ENCODE peak calls at places on chromosomes 7 and 10, in eight cellular contexts. One of them, this sample, is unnamed.

GRCh38 chr10:4546500-4546899 is 279.5 kb upstream of the AKR1E2 start:
- DNase-seq in T-helper 2 cell: peak
- DNase-seq in activated T-cell treated with anti-CD3 and anti-CD28 coated beads for 24 hours: peak
- DNase-seq in dorsolateral prefrontal cortex: no peak
- DNase-seq in NCI-H1105 treated with DMSO at 0.1 percent for 48 hours: no peak
- DNase-seq in fibroblast of mammary gland: peak
- DNase-seq in HTR-8/SVneo: no peak
- DNase-seq in stimulated activated CD8-positive, alpha-beta memory T cell treated with anti-CD3 and anti-CD28 coated beads, Interleukin-2, amount 100 ng/mL, for 48 hours: peak
- DNase-seq in this sample: no peak

GRCh38 chr7:46603780-46604725 is 683.0 kb upstream of the IGFBP3 start:
- DNase-seq in T-helper 2 cell: no peak
- DNase-seq in fibroblast of mammary gland: peak
- DNase-seq in NCI-H1105 treated with DMSO at 0.1 percent for 48 hours: no peak
- DNase-seq in dorsolateral prefrontal cortex: no peak
- DNase-seq in activated T-cell treated with anti-CD3 and anti-CD28 coated beads for 24 hours: no peak
- DNase-seq in stimulated activated CD8-positive, alpha-beta memory T cell treated with anti-CD3 and anti-CD28 coated beads, Interleukin-2, amount 100 ng/mL, for 48 hours: no peak
- DNase-seq in HTR-8/SVneo: no peak
- DNase-seq in this sample: no peak

GRCh38 chr10:3418041-3418760 is 245.6 kb upstream of the PITRM1 start:
- DNase-seq in activated T-cell treated with anti-CD3 and anti-CD28 coated beads for 24 hours: no peak
- DNase-seq in dorsolateral prefrontal cortex: no peak
- DNase-seq in HTR-8/SVneo: no peak
- DNase-seq in fibroblast of mammary gland: no peak
- DNase-seq in stimulated activated CD8-positive, alpha-beta memory T cell treated with anti-CD3 and anti-CD28 coated beads, Interleukin-2, amount 100 ng/mL, for 48 hours: no peak
- DNase-seq in NCI-H1105 treated with DMSO at 0.1 percent for 48 hours: no peak
- DNase-seq in T-helper 2 cell: no peak
- DNase-seq in this sample: no peak

GRCh38 chr7:11780267-11780666 is 51.7 kb downstream of the THSD7A start:
- DNase-seq in HTR-8/SVneo: no peak
- DNase-seq in activated T-cell treated with anti-CD3 and anti-CD28 coated beads for 24 hours: no peak
- DNase-seq in T-helper 2 cell: no peak
- DNase-seq in dorsolateral prefrontal cortex: no peak
- DNase-seq in NCI-H1105 treated with DMSO at 0.1 percent for 48 hours: no peak
- DNase-seq in fibroblast of mammary gland: no peak
- DNase-seq in stimulated activated CD8-positive, alpha-beta memory T cell treated with anti-CD3 and anti-CD28 coated beads, Interleukin-2, amount 100 ng/mL, for 48 hours: no peak
- DNase-seq in this sample: no peak

GRCh38 chr10:133528845-133529575 is 1.8 kb downstream of the CYP2E1 start:
- DNase-seq in activated T-cell treated with anti-CD3 and anti-CD28 coated beads for 24 hours: no peak
- DNase-seq in HTR-8/SVneo: no peak
- DNase-seq in dorsolateral prefrontal cortex: peak
- DNase-seq in stimulated activated CD8-positive, alpha-beta memory T cell treated with anti-CD3 and anti-CD28 coated beads, Interleukin-2, amount 100 ng/mL, for 48 hours: no peak
- DNase-seq in T-helper 2 cell: no peak
- DNase-seq in fibroblast of mammary gland: peak
- DNase-seq in NCI-H1105 treated with DMSO at 0.1 percent for 48 hours: no peak
- DNase-seq in this sample: no peak

GRCh38 chr7:143315782-143316181 is at the start of gene CLCN1:
- DNase-seq in dorsolateral prefrontal cortex: no peak
- DNase-seq in activated T-cell treated with anti-CD3 and anti-CD28 coated beads for 24 hours: no peak
- DNase-seq in stimulated activated CD8-positive, alpha-beta memory T cell treated with anti-CD3 and anti-CD28 coated beads, Interleukin-2, amount 100 ng/mL, for 48 hours: no peak
- DNase-seq in fibroblast of mammary gland: no peak
- DNase-seq in HTR-8/SVneo: no peak
- DNase-seq in T-helper 2 cell: no peak
- DNase-seq in NCI-H1105 treated with DMSO at 0.1 percent for 48 hours: no peak
- DNase-seq in this sample: no peak

GRCh38 chr10:111488668-111489067 is 411.8 kb downstream of the ADRA2A start:
- DNase-seq in activated T-cell treated with anti-CD3 and anti-CD28 coated beads for 24 hours: no peak
- DNase-seq in stimulated activated CD8-positive, alpha-beta memory T cell treated with anti-CD3 and anti-CD28 coated beads, Interleukin-2, amount 100 ng/mL, for 48 hours: no peak
- DNase-seq in T-helper 2 cell: no peak
- DNase-seq in dorsolateral prefrontal cortex: no peak
- DNase-seq in HTR-8/SVneo: no peak
- DNase-seq in NCI-H1105 treated with DMSO at 0.1 percent for 48 hours: no peak
- DNase-seq in fibroblast of mammary gland: no peak
- DNase-seq in this sample: no peak

GRCh38 chr7:120272896-120273475 is at the start of gene KCND2:
- DNase-seq in T-helper 2 cell: no peak
- DNase-seq in stimulated activated CD8-positive, alpha-beta memory T cell treated with anti-CD3 and anti-CD28 coated beads, Interleukin-2, amount 100 ng/mL, for 48 hours: no peak
- DNase-seq in NCI-H1105 treated with DMSO at 0.1 percent for 48 hours: peak
- DNase-seq in activated T-cell treated with anti-CD3 and anti-CD28 coated beads for 24 hours: no peak
- DNase-seq in fibroblast of mammary gland: peak
- DNase-seq in dorsolateral prefrontal cortex: peak
- DNase-seq in HTR-8/SVneo: no peak
- DNase-seq in this sample: no peak

GRCh38 chr10:111875760-111876159 is 307.8 kb downstream of the GPAM start:
- DNase-seq in stimulated activated CD8-positive, alpha-beta memory T cell treated with anti-CD3 and anti-CD28 coated beads, Interleukin-2, amount 100 ng/mL, for 48 hours: no peak
- DNase-seq in T-helper 2 cell: no peak
- DNase-seq in NCI-H1105 treated with DMSO at 0.1 percent for 48 hours: no peak
- DNase-seq in dorsolateral prefrontal cortex: no peak
- DNase-seq in fibroblast of mammary gland: peak
- DNase-seq in activated T-cell treated with anti-CD3 and anti-CD28 coated beads for 24 hours: no peak
- DNase-seq in HTR-8/SVneo: no peak
- DNase-seq in this sample: no peak

GRCh38 chr7:129434846-129435318 is 650 bp downstream of the STRIP2 start:
- DNase-seq in fibroblast of mammary gland: peak
- DNase-seq in HTR-8/SVneo: peak
- DNase-seq in NCI-H1105 treated with DMSO at 0.1 percent for 48 hours: peak
- DNase-seq in activated T-cell treated with anti-CD3 and anti-CD28 coated beads for 24 hours: no peak
- DNase-seq in dorsolateral prefrontal cortex: peak
- DNase-seq in stimulated activated CD8-positive, alpha-beta memory T cell treated with anti-CD3 and anti-CD28 coated beads, Interleukin-2, amount 100 ng/mL, for 48 hours: no peak
- DNase-seq in T-helper 2 cell: no peak
- DNase-seq in this sample: no peak

GRCh38 chr10:129658673-129659072 is 191.6 kb downstream of the MGMT start:
- DNase-seq in activated T-cell treated with anti-CD3 and anti-CD28 coated beads for 24 hours: no peak
- DNase-seq in T-helper 2 cell: no peak
- DNase-seq in HTR-8/SVneo: peak
- DNase-seq in dorsolateral prefrontal cortex: no peak
- DNase-seq in fibroblast of mammary gland: no peak
- DNase-seq in NCI-H1105 treated with DMSO at 0.1 percent for 48 hours: no peak
- DNase-seq in stimulated activated CD8-positive, alpha-beta memory T cell treated with anti-CD3 and anti-CD28 coated beads, Interleukin-2, amount 100 ng/mL, for 48 hours: no peak
- DNase-seq in this sample: no peak

GRCh38 chr10:103481974-103482531 is 3.0 kb upstream of the CALHM3 start:
- DNase-seq in dorsolateral prefrontal cortex: no peak
- DNase-seq in fibroblast of mammary gland: peak
- DNase-seq in HTR-8/SVneo: peak
- DNase-seq in T-helper 2 cell: no peak
- DNase-seq in stimulated activated CD8-positive, alpha-beta memory T cell treated with anti-CD3 and anti-CD28 coated beads, Interleukin-2, amount 100 ng/mL, for 48 hours: no peak
- DNase-seq in activated T-cell treated with anti-CD3 and anti-CD28 coated beads for 24 hours: no peak
- DNase-seq in NCI-H1105 treated with DMSO at 0.1 percent for 48 hours: peak
- DNase-seq in this sample: peak

GRCh38 chr10:87915406-87915805 is 52.0 kb downstream of the PTEN start:
- DNase-seq in HTR-8/SVneo: no peak
- DNase-seq in dorsolateral prefrontal cortex: no peak
- DNase-seq in T-helper 2 cell: no peak
- DNase-seq in fibroblast of mammary gland: no peak
- DNase-seq in stimulated activated CD8-positive, alpha-beta memory T cell treated with anti-CD3 and anti-CD28 coated beads, Interleukin-2, amount 100 ng/mL, for 48 hours: no peak
- DNase-seq in NCI-H1105 treated with DMSO at 0.1 percent for 48 hours: no peak
- DNase-seq in activated T-cell treated with anti-CD3 and anti-CD28 coated beads for 24 hours: no peak
- DNase-seq in this sample: no peak

GRCh38 chr7:130750774-130751173 is 16.8 kb upstream of the KLF14 start:
- DNase-seq in fibroblast of mammary gland: no peak
- DNase-seq in HTR-8/SVneo: no peak
- DNase-seq in dorsolateral prefrontal cortex: no peak
- DNase-seq in T-helper 2 cell: no peak
- DNase-seq in NCI-H1105 treated with DMSO at 0.1 percent for 48 hours: no peak
- DNase-seq in activated T-cell treated with anti-CD3 and anti-CD28 coated beads for 24 hours: no peak
- DNase-seq in stimulated activated CD8-positive, alpha-beta memory T cell treated with anti-CD3 and anti-CD28 coated beads, Interleukin-2, amount 100 ng/mL, for 48 hours: no peak
- DNase-seq in this sample: no peak

GRCh38 chr7:7769712-7770111 is 51.3 kb upstream of the RPA3 start:
- DNase-seq in activated T-cell treated with anti-CD3 and anti-CD28 coated beads for 24 hours: no peak
- DNase-seq in dorsolateral prefrontal cortex: no peak
- DNase-seq in T-helper 2 cell: no peak
- DNase-seq in NCI-H1105 treated with DMSO at 0.1 percent for 48 hours: no peak
- DNase-seq in fibroblast of mammary gland: no peak
- DNase-seq in HTR-8/SVneo: no peak
- DNase-seq in stimulated activated CD8-positive, alpha-beta memory T cell treated with anti-CD3 and anti-CD28 coated beads, Interleukin-2, amount 100 ng/mL, for 48 hours: no peak
- DNase-seq in this sample: no peak

GRCh38 chr7:2193575-2194305 is 39.0 kb downstream of the MAD1L1 start:
- DNase-seq in activated T-cell treated with anti-CD3 and anti-CD28 coated beads for 24 hours: no peak
- DNase-seq in fibroblast of mammary gland: no peak
- DNase-seq in HTR-8/SVneo: no peak
- DNase-seq in dorsolateral prefrontal cortex: no peak
- DNase-seq in NCI-H1105 treated with DMSO at 0.1 percent for 48 hours: no peak
- DNase-seq in T-helper 2 cell: no peak
- DNase-seq in stimulated activated CD8-positive, alpha-beta memory T cell treated with anti-CD3 and anti-CD28 coated beads, Interleukin-2, amount 100 ng/mL, for 48 hours: no peak
- DNase-seq in this sample: no peak

GRCh38 chr10:28661035-28661434 is 16.3 kb upstream of the BAMBI start:
- DNase-seq in activated T-cell treated with anti-CD3 and anti-CD28 coated beads for 24 hours: no peak
- DNase-seq in dorsolateral prefrontal cortex: no peak
- DNase-seq in NCI-H1105 treated with DMSO at 0.1 percent for 48 hours: no peak
- DNase-seq in fibroblast of mammary gland: peak
- DNase-seq in HTR-8/SVneo: no peak
- DNase-seq in T-helper 2 cell: no peak
- DNase-seq in stimulated activated CD8-positive, alpha-beta memory T cell treated with anti-CD3 and anti-CD28 coated beads, Interleukin-2, amount 100 ng/mL, for 48 hours: no peak
- DNase-seq in this sample: no peak

GRCh38 chr7:81482600-81483186 is 287.2 kb downstream of the HGF start:
- DNase-seq in activated T-cell treated with anti-CD3 and anti-CD28 coated beads for 24 hours: no peak
- DNase-seq in NCI-H1105 treated with DMSO at 0.1 percent for 48 hours: peak
- DNase-seq in T-helper 2 cell: no peak
- DNase-seq in fibroblast of mammary gland: peak
- DNase-seq in HTR-8/SVneo: peak
- DNase-seq in dorsolateral prefrontal cortex: no peak
- DNase-seq in stimulated activated CD8-positive, alpha-beta memory T cell treated with anti-CD3 and anti-CD28 coated beads, Interleukin-2, amount 100 ng/mL, for 48 hours: no peak
- DNase-seq in this sample: no peak

GRCh38 chr7:99201027-99201426 is 6.9 kb downstream of the KPNA7 start:
- DNase-seq in stimulated activated CD8-positive, alpha-beta memory T cell treated with anti-CD3 and anti-CD28 coated beads, Interleukin-2, amount 100 ng/mL, for 48 hours: no peak
- DNase-seq in dorsolateral prefrontal cortex: no peak
- DNase-seq in activated T-cell treated with anti-CD3 and anti-CD28 coated beads for 24 hours: no peak
- DNase-seq in fibroblast of mammary gland: peak
- DNase-seq in HTR-8/SVneo: peak
- DNase-seq in T-helper 2 cell: no peak
- DNase-seq in NCI-H1105 treated with DMSO at 0.1 percent for 48 hours: no peak
- DNase-seq in this sample: no peak

GRCh38 chr10:15222511-15222910 is 54.0 kb upstream of the NMT2 start:
- DNase-seq in stimulated activated CD8-positive, alpha-beta memory T cell treated with anti-CD3 and anti-CD28 coated beads, Interleukin-2, amount 100 ng/mL, for 48 hours: no peak
- DNase-seq in NCI-H1105 treated with DMSO at 0.1 percent for 48 hours: no peak
- DNase-seq in T-helper 2 cell: no peak
- DNase-seq in fibroblast of mammary gland: peak
- DNase-seq in dorsolateral prefrontal cortex: peak
- DNase-seq in activated T-cell treated with anti-CD3 and anti-CD28 coated beads for 24 hours: no peak
- DNase-seq in HTR-8/SVneo: no peak
- DNase-seq in this sample: no peak

GRCh38 chr7:139635521-139636240 is 112.2 kb downstream of the CLEC2L start:
- DNase-seq in T-helper 2 cell: peak
- DNase-seq in HTR-8/SVneo: no peak
- DNase-seq in fibroblast of mammary gland: no peak
- DNase-seq in NCI-H1105 treated with DMSO at 0.1 percent for 48 hours: no peak
- DNase-seq in stimulated activated CD8-positive, alpha-beta memory T cell treated with anti-CD3 and anti-CD28 coated beads, Interleukin-2, amount 100 ng/mL, for 48 hours: no peak
- DNase-seq in dorsolateral prefrontal cortex: no peak
- DNase-seq in activated T-cell treated with anti-CD3 and anti-CD28 coated beads for 24 hours: peak
- DNase-seq in this sample: peak

GRCh38 chr10:110344622-110345021 is 39.9 kb upstream of the SMNDC1 start:
- DNase-seq in HTR-8/SVneo: no peak
- DNase-seq in T-helper 2 cell: no peak
- DNase-seq in fibroblast of mammary gland: no peak
- DNase-seq in NCI-H1105 treated with DMSO at 0.1 percent for 48 hours: peak
- DNase-seq in activated T-cell treated with anti-CD3 and anti-CD28 coated beads for 24 hours: no peak
- DNase-seq in stimulated activated CD8-positive, alpha-beta memory T cell treated with anti-CD3 and anti-CD28 coated beads, Interleukin-2, amount 100 ng/mL, for 48 hours: no peak
- DNase-seq in dorsolateral prefrontal cortex: no peak
- DNase-seq in this sample: no peak

GRCh38 chr10:78299861-78300453 is 266.3 kb downstream of the RPS24 start:
- DNase-seq in HTR-8/SVneo: no peak
- DNase-seq in activated T-cell treated with anti-CD3 and anti-CD28 coated beads for 24 hours: no peak
- DNase-seq in stimulated activated CD8-positive, alpha-beta memory T cell treated with anti-CD3 and anti-CD28 coated beads, Interleukin-2, amount 100 ng/mL, for 48 hours: no peak
- DNase-seq in T-helper 2 cell: no peak
- DNase-seq in fibroblast of mammary gland: peak
- DNase-seq in NCI-H1105 treated with DMSO at 0.1 percent for 48 hours: no peak
- DNase-seq in dorsolateral prefrontal cortex: no peak
- DNase-seq in this sample: no peak

GRCh38 chr10:102994551-102995295 is 76.6 kb downstream of the CNNM2 start:
- DNase-seq in HTR-8/SVneo: no peak
- DNase-seq in fibroblast of mammary gland: no peak
- DNase-seq in T-helper 2 cell: no peak
- DNase-seq in NCI-H1105 treated with DMSO at 0.1 percent for 48 hours: no peak
- DNase-seq in activated T-cell treated with anti-CD3 and anti-CD28 coated beads for 24 hours: no peak
- DNase-seq in stimulated activated CD8-positive, alpha-beta memory T cell treated with anti-CD3 and anti-CD28 coated beads, Interleukin-2, amount 100 ng/mL, for 48 hours: no peak
- DNase-seq in dorsolateral prefrontal cortex: no peak
- DNase-seq in this sample: no peak

GRCh38 chr10:77637986-77638765 is 568 bp upstream of the KCNMA1 start:
- DNase-seq in HTR-8/SVneo: peak
- DNase-seq in fibroblast of mammary gland: no peak
- DNase-seq in T-helper 2 cell: no peak
- DNase-seq in stimulated activated CD8-positive, alpha-beta memory T cell treated with anti-CD3 and anti-CD28 coated beads, Interleukin-2, amount 100 ng/mL, for 48 hours: no peak
- DNase-seq in dorsolateral prefrontal cortex: peak
- DNase-seq in activated T-cell treated with anti-CD3 and anti-CD28 coated beads for 24 hours: no peak
- DNase-seq in NCI-H1105 treated with DMSO at 0.1 percent for 48 hours: peak
- DNase-seq in this sample: no peak

GRCh38 chr7:143177374-143178119 is 5.7 kb upstream of the TAS2R39 start:
- DNase-seq in stimulated activated CD8-positive, alpha-beta memory T cell treated with anti-CD3 and anti-CD28 coated beads, Interleukin-2, amount 100 ng/mL, for 48 hours: no peak
- DNase-seq in HTR-8/SVneo: no peak
- DNase-seq in dorsolateral prefrontal cortex: no peak
- DNase-seq in activated T-cell treated with anti-CD3 and anti-CD28 coated beads for 24 hours: no peak
- DNase-seq in T-helper 2 cell: no peak
- DNase-seq in NCI-H1105 treated with DMSO at 0.1 percent for 48 hours: no peak
- DNase-seq in fibroblast of mammary gland: no peak
- DNase-seq in this sample: no peak

GRCh38 chr10:6786579-6787031 is 206.5 kb upstream of the PRKCQ start:
- DNase-seq in activated T-cell treated with anti-CD3 and anti-CD28 coated beads for 24 hours: no peak
- DNase-seq in dorsolateral prefrontal cortex: peak
- DNase-seq in T-helper 2 cell: no peak
- DNase-seq in stimulated activated CD8-positive, alpha-beta memory T cell treated with anti-CD3 and anti-CD28 coated beads, Interleukin-2, amount 100 ng/mL, for 48 hours: no peak
- DNase-seq in fibroblast of mammary gland: peak
- DNase-seq in HTR-8/SVneo: peak
- DNase-seq in NCI-H1105 treated with DMSO at 0.1 percent for 48 hours: no peak
- DNase-seq in this sample: no peak

GRCh38 chr10:34299105-34299611 is 515.9 kb downstream of the PARD3 start:
- DNase-seq in dorsolateral prefrontal cortex: no peak
- DNase-seq in HTR-8/SVneo: no peak
- DNase-seq in NCI-H1105 treated with DMSO at 0.1 percent for 48 hours: no peak
- DNase-seq in activated T-cell treated with anti-CD3 and anti-CD28 coated beads for 24 hours: no peak
- DNase-seq in fibroblast of mammary gland: peak
- DNase-seq in T-helper 2 cell: no peak
- DNase-seq in stimulated activated CD8-positive, alpha-beta memory T cell treated with anti-CD3 and anti-CD28 coated beads, Interleukin-2, amount 100 ng/mL, for 48 hours: no peak
- DNase-seq in this sample: no peak

GRCh38 chr10:106520698-106521097 is 643.8 kb downstream of the SORCS1 start:
- DNase-seq in fibroblast of mammary gland: no peak
- DNase-seq in T-helper 2 cell: no peak
- DNase-seq in NCI-H1105 treated with DMSO at 0.1 percent for 48 hours: no peak
- DNase-seq in HTR-8/SVneo: no peak
- DNase-seq in stimulated activated CD8-positive, alpha-beta memory T cell treated with anti-CD3 and anti-CD28 coated beads, Interleukin-2, amount 100 ng/mL, for 48 hours: no peak
- DNase-seq in activated T-cell treated with anti-CD3 and anti-CD28 coated beads for 24 hours: no peak
- DNase-seq in dorsolateral prefrontal cortex: no peak
- DNase-seq in this sample: no peak

GRCh38 chr10:128064615-128065580 is 61.3 kb downstream of the MKI67 start:
- DNase-seq in HTR-8/SVneo: no peak
- DNase-seq in dorsolateral prefrontal cortex: peak
- DNase-seq in NCI-H1105 treated with DMSO at 0.1 percent for 48 hours: no peak
- DNase-seq in T-helper 2 cell: peak
- DNase-seq in stimulated activated CD8-positive, alpha-beta memory T cell treated with anti-CD3 and anti-CD28 coated beads, Interleukin-2, amount 100 ng/mL, for 48 hours: peak
- DNase-seq in fibroblast of mammary gland: peak
- DNase-seq in activated T-cell treated with anti-CD3 and anti-CD28 coated beads for 24 hours: peak
- DNase-seq in this sample: peak

GRCh38 chr7:148665211-148665610 is 33.5 kb upstream of the CUL1 start:
- DNase-seq in stimulated activated CD8-positive, alpha-beta memory T cell treated with anti-CD3 and anti-CD28 coated beads, Interleukin-2, amount 100 ng/mL, for 48 hours: no peak
- DNase-seq in HTR-8/SVneo: no peak
- DNase-seq in NCI-H1105 treated with DMSO at 0.1 percent for 48 hours: no peak
- DNase-seq in fibroblast of mammary gland: no peak
- DNase-seq in activated T-cell treated with anti-CD3 and anti-CD28 coated beads for 24 hours: no peak
- DNase-seq in T-helper 2 cell: no peak
- DNase-seq in dorsolateral prefrontal cortex: no peak
- DNase-seq in this sample: no peak

GRCh38 chr7:30886608-30887011 is 25.0 kb upstream of the AQP1 start:
- DNase-seq in dorsolateral prefrontal cortex: no peak
- DNase-seq in T-helper 2 cell: no peak
- DNase-seq in HTR-8/SVneo: no peak
- DNase-seq in NCI-H1105 treated with DMSO at 0.1 percent for 48 hours: no peak
- DNase-seq in stimulated activated CD8-positive, alpha-beta memory T cell treated with anti-CD3 and anti-CD28 coated beads, Interleukin-2, amount 100 ng/mL, for 48 hours: no peak
- DNase-seq in fibroblast of mammary gland: peak
- DNase-seq in activated T-cell treated with anti-CD3 and anti-CD28 coated beads for 24 hours: no peak
- DNase-seq in this sample: no peak

GRCh38 chr10:43046288-43046991 is 30.4 kb upstream of the RET start:
- DNase-seq in NCI-H1105 treated with DMSO at 0.1 percent for 48 hours: no peak
- DNase-seq in fibroblast of mammary gland: no peak
- DNase-seq in dorsolateral prefrontal cortex: peak
- DNase-seq in T-helper 2 cell: no peak
- DNase-seq in activated T-cell treated with anti-CD3 and anti-CD28 coated beads for 24 hours: no peak
- DNase-seq in stimulated activated CD8-positive, alpha-beta memory T cell treated with anti-CD3 and anti-CD28 coated beads, Interleukin-2, amount 100 ng/mL, for 48 hours: no peak
- DNase-seq in HTR-8/SVneo: no peak
- DNase-seq in this sample: no peak

GRCh38 chr10:14126697-14127440 is 203.9 kb downstream of the FRMD4A start:
- DNase-seq in HTR-8/SVneo: peak
- DNase-seq in fibroblast of mammary gland: peak
- DNase-seq in NCI-H1105 treated with DMSO at 0.1 percent for 48 hours: no peak
- DNase-seq in activated T-cell treated with anti-CD3 and anti-CD28 coated beads for 24 hours: no peak
- DNase-seq in stimulated activated CD8-positive, alpha-beta memory T cell treated with anti-CD3 and anti-CD28 coated beads, Interleukin-2, amount 100 ng/mL, for 48 hours: no peak
- DNase-seq in T-helper 2 cell: no peak
- DNase-seq in dorsolateral prefrontal cortex: no peak
- DNase-seq in this sample: no peak

This sample was measured in effector CD4-positive, alpha-beta T cell.